ENCODE peak calls at places on chromosomes 11 and 22, in nine cellular contexts. S is Panc1, W is brain microvascular endothelial cell, I is body of pancreas, T is foreskin fibroblast, Z is left ventricle myocardium inferior, O is astrocyte of the cerebellum, A is heart right ventricle, E is prostate gland. Q is an unnamed sample.

GRCh38 chr11:79950172-79950571 is 509.3 kb upstream of the TENM4 start:
- DNase-seq in W (no peak), I (no peak), A (no peak), O (no peak), E (no peak), T (no peak), Z (no peak), S (no peak), Q (no peak)

GRCh38 chr22:44566911-44567310 is 68.9 kb upstream of the RTL6 start:
- DNase-seq in O (no peak), W (no peak), A (no peak), I (no peak), Z (no peak), E (no peak), T (no peak), S (no peak), Q (no peak)

GRCh38 chr11:46348986-46349401 is 1.7 kb downstream of the DGKZ start:
- DNase-seq in S (no peak), Z (no peak), I (no peak), O (no peak), T (no peak), A (no peak), E (no peak), W (no peak), Q (no peak)

GRCh38 chr11:10925149-10925926 is 67.5 kb upstream of the ZBED5 start:
- DNase-seq in W (no peak), S (no peak), A (no peak), T (no peak), E (no peak), Z (no peak), O (no peak), I (no peak), Q (no peak)

GRCh38 chr22:17807086-17807485 is 32.8 kb upstream of the BID start:
- DNase-seq in S (no peak), Z (no peak), E (no peak), A (no peak), W (no peak), T (no peak), O (no peak), I (no peak), Q (no peak)

GRCh38 chr11:64767344-64768299 is 7.8 kb upstream of the PYGM start:
- DNase-seq in O (peak), E (no peak), I (peak), W (peak), Z (peak), S (no peak), A (no peak), T (peak), Q (peak)

GRCh38 chr11:17476317-17477083 is at the start of gene ABCC8:
- DNase-seq in S (no peak), E (no peak), T (peak), A (no peak), W (no peak), I (no peak), Z (no peak), O (no peak), Q (no peak)

GRCh38 chr22:19745155-19746133 is 15.1 kb upstream of the TBX1 start:
- DNase-seq in O (no peak), Z (peak), W (no peak), A (peak), E (no peak), I (no peak), T (no peak), S (no peak), Q (no peak)

GRCh38 chr22:46424496-46424895 is 89.0 kb downstream of the TRMU start:
- DNase-seq in I (no peak), Z (no peak), O (no peak), S (no peak), E (no peak), W (no peak), T (no peak), A (no peak), Q (no peak)

GRCh38 chr22:47207846-47208554 is 445.6 kb downstream of the TBC1D22A start:
- DNase-seq in S (no peak), W (no peak), Z (no peak), I (no peak), A (no peak), T (no peak), E (no peak), O (no peak), Q (no peak)

GRCh38 chr11:67281552-67282150 is 7.5 kb upstream of the ANKRD13D start:
- DNase-seq in T (no peak), W (no peak), Z (no peak), E (no peak), O (no peak), I (peak), A (no peak), S (no peak), Q (no peak)

GRCh38 chr22:18085188-18085587 is 7.4 kb downstream of the PEX26 start:
- DNase-seq in A (no peak), S (no peak), Z (no peak), O (no peak), W (no peak), E (no peak), T (peak), I (no peak), Q (no peak)

GRCh38 chr11:110798231-110798630 is 86.0 kb upstream of the ARHGAP20 start:
- DNase-seq in Z (no peak), S (no peak), E (no peak), O (no peak), I (no peak), A (no peak), T (no peak), W (no peak), Q (no peak)

GRCh38 chr11:5596611-5597201 is at the start of gene TRIM6:
- DNase-seq in T (peak), O (no peak), I (peak), Z (peak), W (peak), A (peak), E (peak), S (no peak), Q (peak)

GRCh38 chr11:12214751-12215150 is 104.4 kb downstream of the MICAL2 start:
- DNase-seq in T (peak), O (no peak), S (no peak), Z (no peak), W (no peak), A (no peak), E (no peak), I (no peak), Q (peak)

GRCh38 chr22:19761500-19762314 is 1.1 kb downstream of the TBX1 start:
- DNase-seq in Z (no peak), E (no peak), T (no peak), O (no peak), W (no peak), A (no peak), S (no peak), I (no peak), Q (no peak)

GRCh38 chr11:64351136-64351631 is 7.8 kb upstream of the RPS6KA4 start:
- DNase-seq in T (no peak), A (no peak), W (no peak), S (no peak), O (no peak), I (no peak), E (no peak), Z (no peak), Q (no peak)

GRCh38 chr11:88288560-88288959 is 49.0 kb downstream of the CTSC start:
- DNase-seq in E (no peak), A (no peak), S (no peak), Z (no peak), W (no peak), T (no peak), I (no peak), O (no peak), Q (no peak)

GRCh38 chr11:18754308-18754707 is 28.3 kb upstream of the IGSF22 start:
- DNase-seq in W (peak), T (no peak), S (no peak), O (no peak), A (no peak), E (no peak), Z (no peak), I (no peak), Q (peak)

GRCh38 chr11:12598330-12599256 is 75.6 kb upstream of the TEAD1 start:
- DNase-seq in A (no peak), I (no peak), Z (no peak), O (no peak), E (no peak), T (peak), S (no peak), W (peak), Q (peak)

GRCh38 chr11:17692931-17693330 is 26.4 kb upstream of the MYOD1 start:
- DNase-seq in O (no peak), I (no peak), T (no peak), W (no peak), A (no peak), E (no peak), Z (no peak), S (no peak), Q (no peak)

GRCh38 chr11:20275987-20276660 is 87.4 kb upstream of the HTATIP2 start:
- DNase-seq in W (no peak), Z (no peak), T (no peak), E (no peak), A (no peak), O (peak), I (no peak), S (no peak), Q (no peak)

GRCh38 chr11:85974126-85974525 is 94.8 kb downstream of the PICALM start:
- DNase-seq in Z (no peak), E (no peak), A (no peak), W (peak), O (no peak), S (no peak), I (no peak), T (peak), Q (peak)

GRCh38 chr22:49616356-49617231 is 211.1 kb downstream of the BRD1 start:
- DNase-seq in Z (peak), E (no peak), T (no peak), A (no peak), I (no peak), O (no peak), S (no peak), W (no peak), Q (no peak)

GRCh38 chr11:101885631-101886030 is 29.2 kb upstream of the CEP126 start:
- DNase-seq in T (no peak), S (no peak), Z (no peak), A (no peak), I (no peak), W (no peak), O (no peak), E (no peak), Q (no peak)

GRCh38 chr11:104163100-104164027 is 583 bp downstream of the PDGFD start:
- DNase-seq in E (no peak), W (no peak), S (no peak), Z (peak), I (peak), T (peak), O (no peak), A (peak), Q (peak)

GRCh38 chr11:125833016-125833415 is at the start of gene PATE4:
- DNase-seq in E (no peak), A (no peak), T (no peak), W (no peak), I (no peak), S (no peak), Z (no peak), O (no peak), Q (no peak)

GRCh38 chr11:12723410-12724297 is 49.4 kb downstream of the TEAD1 start:
- DNase-seq in A (no peak), S (no peak), I (peak), O (no peak), W (peak), E (peak), Z (no peak), T (no peak), Q (peak)

GRCh38 chr11:119702261-119702591 is 26.8 kb downstream of the NECTIN1 start:
- DNase-seq in I (peak), S (no peak), Z (no peak), O (no peak), T (peak), E (no peak), W (peak), A (no peak), Q (no peak)

GRCh38 chr22:38705235-38706100 is at the start of gene GTPBP1:
- DNase-seq in Z (peak), A (peak), W (peak), T (peak), O (peak), E (peak), S (peak), I (peak), Q (peak)
- H3K4me3 ChIP-seq in Z (peak), A (peak), W (peak), T (peak), O (peak), E (peak), S (peak), I (peak), Q (peak)

GRCh38 chr22:35910013-35910860 is 118.4 kb downstream of the RBFOX2 start:
- DNase-seq in S (no peak), O (no peak), I (no peak), Z (no peak), T (peak), E (no peak), A (no peak), W (no peak), Q (peak)
- TF ChIP-seq CTCF in S (no peak), O (no peak), I (no peak), Z (no peak), T (no peak), E (no peak), A (no peak), W (no peak), Q (no peak)

DNA sequence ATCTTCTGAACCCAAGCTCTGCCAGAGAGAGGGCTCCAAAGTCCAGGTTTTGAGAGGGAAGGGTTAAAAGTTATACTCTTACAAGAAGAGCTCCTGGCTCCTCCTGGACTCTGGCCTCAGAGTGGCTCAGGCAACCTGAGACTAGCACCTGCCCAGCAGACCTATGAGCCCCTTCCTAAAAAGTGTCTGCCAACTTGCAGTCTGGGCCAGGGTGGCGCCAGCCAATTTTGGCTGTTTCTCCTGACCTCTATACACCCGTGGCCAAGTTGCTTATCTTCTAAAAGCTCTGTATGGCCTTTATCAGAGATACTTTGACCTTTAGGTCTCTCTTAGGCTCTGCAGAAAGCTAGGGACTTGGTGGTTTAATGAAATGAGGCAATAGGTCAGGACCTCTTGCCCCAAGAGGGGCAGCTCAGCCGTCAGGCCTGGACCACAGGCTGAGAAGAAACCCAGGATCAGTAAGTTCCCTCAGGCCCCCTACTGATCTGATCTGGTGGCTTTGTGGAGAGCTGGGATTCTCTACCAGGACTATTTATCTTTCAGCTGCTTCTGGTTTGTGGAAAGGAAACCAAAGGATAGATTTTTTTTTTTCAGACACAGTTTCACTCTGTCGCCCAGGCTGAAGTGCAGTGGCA is 10.3 kb upstream of the UCP3 start:
- DNase-seq in S (no peak), A (peak), O (no peak), Z (no peak), E (no peak), W (no peak), T (no peak), I (peak), Q (no peak)
- H3K4me3 ChIP-seq in S (no peak), A (no peak), O (no peak), Z (no peak), E (no peak), W (no peak), T (no peak), I (no peak), Q (no peak)

DNA sequence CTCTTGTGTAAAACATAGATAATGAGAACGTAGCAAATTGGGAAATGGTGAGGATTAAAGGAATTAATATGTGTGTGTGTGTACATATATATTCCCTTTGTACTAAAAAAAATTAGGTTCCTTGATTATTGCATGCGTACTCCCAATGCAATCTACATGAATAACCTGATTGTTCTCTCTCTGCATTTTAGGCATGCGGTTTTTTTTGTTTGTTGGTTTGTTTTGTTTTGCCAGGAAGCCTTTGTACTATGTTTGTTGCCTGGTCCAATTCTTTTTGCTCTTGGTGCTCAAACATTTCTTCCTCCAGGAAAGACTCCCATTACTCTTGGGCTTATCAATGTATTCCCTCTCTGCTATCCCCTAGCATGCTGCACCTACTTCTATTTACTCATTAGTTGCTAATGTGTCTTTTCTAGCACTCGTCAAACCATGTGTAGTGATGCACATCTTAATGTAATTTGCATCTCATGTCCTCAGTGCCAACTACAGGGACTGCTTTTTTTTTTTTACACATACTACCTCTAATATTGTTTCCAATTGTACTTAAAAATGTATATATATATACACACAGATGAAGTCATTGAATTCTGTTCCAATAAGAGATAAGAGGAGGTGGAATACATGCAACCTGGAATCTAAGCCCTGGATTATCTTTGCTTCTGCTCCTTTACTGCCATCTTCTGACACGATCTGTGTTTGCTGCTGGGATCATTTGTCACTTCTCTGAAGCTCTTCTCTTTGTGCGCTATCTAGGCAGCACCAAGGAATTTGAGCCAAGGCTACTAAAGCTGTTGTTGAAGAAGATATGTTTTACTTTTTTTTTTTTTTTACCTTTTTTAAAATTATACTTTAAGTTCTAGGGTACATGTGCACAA is 197.2 kb upstream of the ANO3 start:
- DNase-seq in E (no peak), I (no peak), T (peak), Z (no peak), O (peak), S (no peak), W (peak), A (no peak), Q (peak)
- TF ChIP-seq CTCF in E (no peak), I (peak), T (peak), Z (peak), O (peak), S (peak), W (peak), A (peak), Q (peak)

GRCh38 chr11:122343247-122343646 is 227.2 kb upstream of the BLID start:
- DNase-seq in S (no peak), Z (no peak), E (no peak), W (no peak), O (peak), T (no peak), I (no peak), A (no peak), Q (no peak)
- H3K4me3 ChIP-seq in S (no peak), Z (no peak), E (no peak), W (no peak), O (no peak), T (no peak), I (no peak), A (no peak), Q (no peak)

GRCh38 chr22:36184433-36185035 is 17.1 kb downstream of the APOL4 start:
- DNase-seq in T (peak), A (no peak), Z (no peak), S (no peak), E (no peak), I (peak), W (no peak), O (no peak), Q (peak)

GRCh38 chr22:36182056-36182455 is 19.6 kb downstream of the APOL4 start:
- DNase-seq in O (no peak), A (no peak), S (no peak), Z (no peak), I (no peak), E (no peak), W (no peak), T (no peak), Q (peak)

GRCh38 chr22:36182871-36183270 is 18.7 kb downstream of the APOL4 start:
- DNase-seq in E (no peak), O (no peak), Z (no peak), S (no peak), T (no peak), I (no peak), A (no peak), W (no peak), Q (no peak)

GRCh38 chr22:36183446-36183845 is 18.2 kb downstream of the APOL4 start:
- DNase-seq in A (no peak), S (no peak), O (no peak), T (no peak), Z (no peak), I (no peak), E (no peak), W (no peak), Q (no peak)

DNA sequence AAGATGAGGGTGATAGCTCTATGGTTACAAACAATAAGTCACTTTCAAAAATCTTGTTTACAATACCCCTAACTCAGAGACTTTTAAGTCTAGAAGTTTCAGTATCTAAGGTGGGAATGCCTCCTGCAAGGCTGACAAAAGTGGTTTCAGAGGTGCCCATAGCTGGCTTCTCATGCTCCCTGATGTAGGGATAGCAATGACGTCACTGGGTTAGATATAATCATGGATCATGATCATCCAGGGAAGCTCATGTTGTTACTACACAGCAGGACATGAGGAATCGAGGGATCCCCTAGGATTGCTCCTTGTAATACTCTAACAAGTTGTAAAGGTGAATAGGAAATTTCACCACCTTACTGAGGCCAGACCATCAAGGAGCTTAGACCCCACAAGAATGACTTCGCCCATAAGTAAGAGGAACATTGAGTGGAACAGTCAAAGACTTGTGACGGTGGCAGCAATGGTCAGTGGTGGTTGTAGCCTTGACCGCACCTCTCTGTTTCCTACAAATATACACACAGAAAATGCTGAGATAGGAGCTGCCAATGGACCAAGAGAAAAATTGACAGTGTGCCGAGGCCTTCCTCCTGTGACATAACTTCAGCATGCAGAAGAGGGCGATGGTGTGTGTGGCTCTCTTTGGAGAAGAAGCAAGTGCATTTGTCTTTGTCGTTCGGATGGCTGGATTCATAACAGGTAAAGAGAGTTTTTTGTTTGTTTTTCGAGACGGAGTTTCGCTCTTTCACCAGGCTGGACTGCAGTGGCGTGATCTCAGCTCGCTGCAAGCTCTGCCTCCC is 15.6 kb downstream of the APOL4 start:
- DNase-seq in E (no peak), W (no peak), I (no peak), Z (no peak), A (no peak), O (no peak), S (no peak), T (no peak), Q (no peak)
- TF ChIP-seq CTCF in E (no peak), W (peak), I (no peak), Z (no peak), A (no peak), O (no peak), S (no peak), T (no peak), Q (no peak)

GRCh38 chr11:47577460-47578041 is 1.2 kb downstream of the KBTBD4 start:
- DNase-seq in S (no peak), Z (no peak), A (no peak), T (peak), O (no peak), I (no peak), W (no peak), E (no peak), Q (no peak)
- H3K4me3 ChIP-seq in S (peak), Z (peak), A (peak), T (peak), O (peak), I (peak), W (peak), E (no peak), Q (peak)

Q was measured in fibroblast of pulmonary artery.